ENCODE peak calls at places on chromosomes 13 and 19, in four cellular contexts. Y is IMR-90, Q is substantia nigra, A is midbrain. F is an unnamed sample.

GRCh38 chr19:40084948-40085347 is 5.8 kb downstream of the ZNF780A start:
- DNase-seq in Y (no peak), Q (no peak), A (no peak), F (no peak)

GRCh38 chr19:1860821-1861598 is 2.4 kb downstream of the KLF16 start:
- DNase-seq in Y (no peak), Q (no peak), A (no peak), F (no peak)

GRCh38 chr13:50678464-50679162 is 164.9 kb downstream of the DLEU7 start:
- DNase-seq in Y (peak; percentile 60), Q (no peak), A (no peak), F (no peak)

GRCh38 chr19:13095393-13095784 is 7.3 kb downstream of the LYL1 start:
- DNase-seq in Y (no peak), Q (no peak), A (no peak), F (no peak)

GRCh38 chr19:46607441-46607841 is 6.3 kb downstream of the CALM3 start:
- DNase-seq in Y (no peak), Q (no peak), A (peak; percentile 31), F (no peak)

GRCh38 chr19:3919793-3920192 is 13.1 kb upstream of the NMRK2 start:
- DNase-seq in Y (no peak), Q (no peak), A (no peak), F (no peak)

GRCh38 chr19:55535579-55536350 is 1.2 kb downstream of the SBK2 start:
- DNase-seq in Y (no peak), Q (no peak), A (no peak), F (no peak)

GRCh38 chr13:105389373-105389772 is 1146.1 kb downstream of the EFNB2 start:
- DNase-seq in Y (no peak), Q (no peak), A (no peak), F (no peak)

GRCh38 chr13:108086678-108087077 is 128.7 kb downstream of the LIG4 start:
- DNase-seq in Y (peak; percentile 46), Q (no peak), A (no peak), F (no peak)

GRCh38 chr19:42323852-42324654 is 1.4 kb upstream of the MEGF8 start:
- DNase-seq in Y (no peak), Q (no peak), A (no peak), F (no peak)

GRCh38 chr13:112200200-112200599 is 133.3 kb downstream of the SOX1 start:
- DNase-seq in Y (no peak), Q (no peak), A (no peak), F (no peak)

GRCh38 chr13:50282016-50282415 is 266.8 kb downstream of the KCNRG start:
- DNase-seq in Y (no peak), Q (no peak), A (no peak), F (no peak)

GRCh38 chr19:54207908-54208783 is 7.5 kb downstream of the RPS9 start:
- DNase-seq in Y (peak; percentile 78), Q (peak; percentile 32), A (peak; percentile 69), F (no peak)

GRCh38 chr19:42066075-42066754 is 3.8 kb downstream of the GRIK5 start:
- DNase-seq in Y (peak; percentile 19), Q (no peak), A (peak; percentile 9), F (peak; percentile 69)

GRCh38 chr13:114078501-114079451 is 53.6 kb downstream of the RASA3 start:
- DNase-seq in Y (peak; percentile 84), Q (no peak), A (no peak), F (no peak)

GRCh38 chr19:50147462-50148423 is 15.3 kb downstream of the IZUMO2 start:
- DNase-seq in Y (peak; percentile 92), Q (peak; percentile 58), A (peak; percentile 93), F (peak; percentile 94)

GRCh38 chr13:65264066-65264465 is 1966.1 kb downstream of the PCDH9 start:
- DNase-seq in Y (no peak), Q (no peak), A (no peak), F (no peak)

GRCh38 chr19:51904331-51905165 is at the start of gene ZNF649:
- DNase-seq in Y (peak; percentile 84), Q (peak; percentile 32), A (peak; percentile 87), F (peak; percentile 84)

GRCh38 chr19:55223291-55224037 is 5.1 kb downstream of the TMEM86B start:
- DNase-seq in Y (no peak), Q (no peak), A (no peak), F (no peak)

GRCh38 chr19:5456130-5456835 is 1.1 kb downstream of the ZNRF4 start:
- DNase-seq in Y (no peak), Q (no peak), A (no peak), F (no peak)

GRCh38 chr13:27182844-27183497 is 11.4 kb upstream of the USP12 start:
- DNase-seq in Y (peak; percentile 95), Q (no peak), A (no peak), F (no peak)

GRCh38 chr13:113155201-113155600 is 3.2 kb upstream of the PROZ start:
- DNase-seq in Y (no peak), Q (no peak), A (no peak), F (no peak)

GRCh38 chr19:50432221-50432626 is 468 bp upstream of the MYBPC2 start:
- DNase-seq in Y (no peak), Q (no peak), A (no peak), F (no peak)

GRCh38 chr13:71830736-71831135 is 36.3 kb downstream of the DACH1 start:
- DNase-seq in Y (no peak), Q (no peak), A (no peak), F (no peak)

GRCh38 chr13:26771796-26772195 is 11.2 kb upstream of the GPR12 start:
- DNase-seq in Y (no peak), Q (no peak), A (no peak), F (no peak)

GRCh38 chr13:32147976-32148375 is 116.4 kb downstream of the FRY start:
- DNase-seq in Y (no peak), Q (no peak), A (no peak), F (no peak)

GRCh38 chr13:107210216-107211010 is 642.5 kb upstream of the ARGLU1 start:
- DNase-seq in Y (peak; percentile 20), Q (no peak), A (no peak), F (no peak)

GRCh38 chr19:10817291-10818038 is 18.5 kb downstream of the TMED1 start:
- DNase-seq in Y (peak; percentile 98), Q (no peak), A (no peak), F (no peak)

GRCh38 chr13:107466326-107466725 is 749.0 kb downstream of the LIG4 start:
- DNase-seq in Y (peak; percentile 62), Q (no peak), A (no peak), F (no peak)